ENCODE peak calls at places on chromosomes 4 and X, in seven cellular contexts. One of them, this sample, is unnamed.

GRCh38 chr4:101140228-101140627 is 207.1 kb downstream of the PPP3CA start:
- DNase-seq in SK-N-SH: peak
- DNase-seq in H1: no peak
- DNase-seq in K562: no peak
- DNase-seq in GM12878: no peak
- DNase-seq in GM12891: no peak
- DNase-seq in HepG2: no peak
- DNase-seq in this sample: no peak

GRCh38 chr4:140094701-140095420 is 59.1 kb downstream of the MAML3 start:
- DNase-seq in SK-N-SH: peak
- DNase-seq in H1: no peak
- DNase-seq in K562: no peak
- DNase-seq in GM12878: no peak
- DNase-seq in GM12891: no peak
- DNase-seq in HepG2: no peak
- DNase-seq in this sample: no peak

GRCh38 chrX:68443155-68443868 is 10.0 kb upstream of the OPHN1 start:
- DNase-seq in SK-N-SH: no peak
- DNase-seq in H1: no peak
- DNase-seq in K562: no peak
- DNase-seq in GM12878: peak
- DNase-seq in GM12891: no peak
- DNase-seq in HepG2: peak
- DNase-seq in this sample: no peak

GRCh38 chr4:148225639-148226038 is 216.6 kb downstream of the NR3C2 start:
- DNase-seq in SK-N-SH: no peak
- DNase-seq in H1: no peak
- DNase-seq in K562: no peak
- DNase-seq in GM12878: no peak
- DNase-seq in GM12891: no peak
- DNase-seq in HepG2: no peak
- DNase-seq in this sample: no peak

GRCh38 chr4:118289794-118290193 is 63.0 kb downstream of the PRSS12 start:
- DNase-seq in SK-N-SH: no peak
- DNase-seq in H1: no peak
- DNase-seq in K562: no peak
- DNase-seq in GM12878: no peak
- DNase-seq in GM12891: no peak
- DNase-seq in HepG2: no peak
- DNase-seq in this sample: no peak

GRCh38 chr4:475962-476361 is 23.0 kb downstream of the ZNF721 start:
- DNase-seq in SK-N-SH: no peak
- DNase-seq in H1: no peak
- DNase-seq in K562: no peak
- DNase-seq in GM12878: no peak
- DNase-seq in GM12891: no peak
- DNase-seq in HepG2: no peak
- DNase-seq in this sample: no peak

GRCh38 chrX:48461830-48462229 is 8.2 kb downstream of the SLC38A5 start:
- DNase-seq in SK-N-SH: no peak
- DNase-seq in H1: no peak
- DNase-seq in K562: peak
- DNase-seq in GM12878: no peak
- DNase-seq in GM12891: no peak
- DNase-seq in HepG2: no peak
- DNase-seq in this sample: no peak

GRCh38 chr4:83179205-83179604 is 64.7 kb upstream of the PLAC8 start:
- DNase-seq in SK-N-SH: no peak
- DNase-seq in H1: no peak
- DNase-seq in K562: no peak
- DNase-seq in GM12878: no peak
- DNase-seq in GM12891: no peak
- DNase-seq in HepG2: no peak
- DNase-seq in this sample: no peak

GRCh38 chr4:77074961-77075855 is 581 bp downstream of the CCNI start:
- DNase-seq in SK-N-SH: peak
- DNase-seq in H1: peak
- DNase-seq in K562: peak
- DNase-seq in GM12878: no peak
- DNase-seq in GM12891: peak
- DNase-seq in HepG2: peak
- DNase-seq in this sample: peak

GRCh38 chr4:112515278-112516075 is 503 bp downstream of the NEUROG2 start:
- DNase-seq in SK-N-SH: peak
- DNase-seq in H1: no peak
- DNase-seq in K562: peak
- DNase-seq in GM12878: no peak
- DNase-seq in GM12891: peak
- DNase-seq in HepG2: no peak
- DNase-seq in this sample: no peak

GRCh38 chr4:177008836-177009501 is 216.2 kb upstream of the VEGFC start:
- DNase-seq in SK-N-SH: no peak
- DNase-seq in H1: no peak
- DNase-seq in K562: no peak
- DNase-seq in GM12878: no peak
- DNase-seq in GM12891: no peak
- DNase-seq in HepG2: no peak
- DNase-seq in this sample: no peak

GRCh38 chr4:7043521-7044414 is 596 bp downstream of the TADA2B start:
- DNase-seq in SK-N-SH: no peak
- DNase-seq in H1: no peak
- DNase-seq in K562: peak
- DNase-seq in GM12878: no peak
- DNase-seq in GM12891: peak
- DNase-seq in HepG2: no peak
- DNase-seq in this sample: peak
- TF ChIP-seq POLR2AphosphoS5 in SK-N-SH: no peak
- TF ChIP-seq POLR2AphosphoS5 in H1: peak
- TF ChIP-seq POLR2AphosphoS5 in K562: no peak
- TF ChIP-seq POLR2AphosphoS5 in GM12878: peak
- TF ChIP-seq POLR2AphosphoS5 in GM12891: no peak
- TF ChIP-seq POLR2AphosphoS5 in HepG2: no peak
- TF ChIP-seq POLR2AphosphoS5 in this sample: no peak

DNA sequence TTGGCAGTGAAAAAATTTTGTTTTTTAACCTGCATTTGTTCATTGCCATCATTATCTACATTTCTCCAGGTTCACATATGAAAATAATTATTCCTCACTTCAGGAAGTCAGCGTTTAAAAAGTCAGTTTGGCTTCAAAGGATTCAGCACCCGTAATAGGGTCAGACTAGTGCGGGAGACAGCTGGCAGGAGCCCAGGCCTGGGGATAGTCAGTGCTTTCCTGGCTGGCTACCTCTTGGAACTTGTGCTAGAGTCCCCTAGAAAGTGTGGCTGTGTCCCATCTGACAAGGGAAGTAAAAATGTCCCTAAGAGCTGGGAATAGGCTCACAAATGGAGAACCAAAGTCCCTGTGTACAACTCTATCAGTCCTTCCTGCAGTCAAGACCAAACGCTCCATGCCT is 251.9 kb upstream of the KLF3 start:
- DNase-seq in SK-N-SH: no peak
- DNase-seq in H1: no peak
- DNase-seq in K562: no peak
- DNase-seq in GM12878: no peak
- DNase-seq in GM12891: no peak
- DNase-seq in HepG2: no peak
- DNase-seq in this sample: no peak
- TF ChIP-seq TAF1 in SK-N-SH: no peak
- TF ChIP-seq TAF1 in H1: no peak
- TF ChIP-seq TAF1 in K562: no peak
- TF ChIP-seq TAF1 in GM12878: no peak
- TF ChIP-seq TAF1 in GM12891: no peak
- TF ChIP-seq TAF1 in HepG2: no peak
- TF ChIP-seq TAF1 in this sample: no peak

GRCh38 chr4:20809796-20810195 is 109.5 kb downstream of the PACRGL start:
- DNase-seq in SK-N-SH: no peak
- DNase-seq in H1: peak
- DNase-seq in K562: no peak
- DNase-seq in GM12878: no peak
- DNase-seq in GM12891: no peak
- DNase-seq in HepG2: peak
- DNase-seq in this sample: no peak
- TF ChIP-seq POLR2AphosphoS5 in SK-N-SH: no peak
- TF ChIP-seq POLR2AphosphoS5 in H1: no peak
- TF ChIP-seq POLR2AphosphoS5 in K562: no peak
- TF ChIP-seq POLR2AphosphoS5 in GM12878: no peak
- TF ChIP-seq POLR2AphosphoS5 in GM12891: no peak
- TF ChIP-seq POLR2AphosphoS5 in HepG2: no peak
- TF ChIP-seq POLR2AphosphoS5 in this sample: no peak

DNA sequence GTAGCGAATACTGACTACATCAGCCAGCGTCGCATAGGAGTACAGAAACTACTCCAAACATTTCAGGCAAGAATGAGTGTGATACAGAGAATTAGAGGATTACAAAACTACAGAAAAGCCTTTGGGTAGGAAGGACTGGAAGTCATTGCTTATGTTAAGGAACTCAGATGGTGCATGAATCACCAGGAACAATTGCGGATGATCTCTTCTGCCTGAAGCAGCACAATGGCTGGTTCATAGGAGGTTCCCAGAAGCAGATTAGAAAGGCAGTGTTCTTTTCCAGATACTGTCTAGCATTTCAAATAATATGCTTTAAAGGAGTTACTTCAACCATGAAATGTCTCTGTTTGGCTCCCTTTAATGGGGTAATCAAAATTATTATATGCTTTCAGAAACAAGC is 42.5 kb upstream of the MAP9 start:
- DNase-seq in SK-N-SH: no peak
- DNase-seq in H1: no peak
- DNase-seq in K562: no peak
- DNase-seq in GM12878: no peak
- DNase-seq in GM12891: no peak
- DNase-seq in HepG2: no peak
- DNase-seq in this sample: no peak
- TF ChIP-seq TAF1 in SK-N-SH: no peak
- TF ChIP-seq TAF1 in H1: no peak
- TF ChIP-seq TAF1 in K562: no peak
- TF ChIP-seq TAF1 in GM12878: no peak
- TF ChIP-seq TAF1 in GM12891: no peak
- TF ChIP-seq TAF1 in HepG2: no peak
- TF ChIP-seq TAF1 in this sample: no peak

DNA sequence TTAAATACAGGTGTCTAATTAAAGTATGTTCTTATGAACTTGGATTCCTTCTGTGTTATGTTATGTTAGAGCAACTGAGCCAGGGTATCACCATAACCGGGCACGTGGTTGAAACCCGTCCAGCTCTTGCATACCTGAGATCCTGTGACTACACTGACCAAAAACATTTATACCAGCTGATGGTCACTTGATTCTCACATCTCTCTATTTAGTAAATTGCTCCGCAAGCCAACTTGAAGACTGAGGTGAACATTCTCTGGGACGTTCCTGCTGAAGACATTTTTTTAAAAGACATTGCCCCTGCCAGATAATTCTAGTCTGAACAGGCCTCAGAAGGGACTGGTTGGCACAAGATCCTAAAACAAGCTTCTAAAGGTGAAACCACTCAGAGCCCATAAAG is 550.0 kb upstream of the DIPK2B start:
- DNase-seq in SK-N-SH: no peak
- DNase-seq in H1: no peak
- DNase-seq in K562: no peak
- DNase-seq in GM12878: no peak
- DNase-seq in GM12891: no peak
- DNase-seq in HepG2: no peak
- DNase-seq in this sample: no peak
- TF ChIP-seq POLR2AphosphoS5 in SK-N-SH: peak
- TF ChIP-seq POLR2AphosphoS5 in H1: no peak
- TF ChIP-seq POLR2AphosphoS5 in K562: no peak
- TF ChIP-seq POLR2AphosphoS5 in GM12878: no peak
- TF ChIP-seq POLR2AphosphoS5 in GM12891: no peak
- TF ChIP-seq POLR2AphosphoS5 in HepG2: no peak
- TF ChIP-seq POLR2AphosphoS5 in this sample: no peak

GRCh38 chr4:19285146-19285545 is 966.6 kb upstream of the SLIT2 start:
- DNase-seq in SK-N-SH: no peak
- DNase-seq in H1: no peak
- DNase-seq in K562: no peak
- DNase-seq in GM12878: no peak
- DNase-seq in GM12891: no peak
- DNase-seq in HepG2: no peak
- DNase-seq in this sample: no peak
- TF ChIP-seq TAF1 in SK-N-SH: no peak
- TF ChIP-seq TAF1 in H1: no peak
- TF ChIP-seq TAF1 in K562: no peak
- TF ChIP-seq TAF1 in GM12878: no peak
- TF ChIP-seq TAF1 in GM12891: no peak
- TF ChIP-seq TAF1 in HepG2: no peak
- TF ChIP-seq TAF1 in this sample: no peak

This sample was measured in GM12892.